ENCODE peak calls at places on chromosomes 6 and 20, in nine cellular contexts. R is NB4; E is CD4-positive, alpha-beta memory T cell; S is AG10803; J is GM12865; F is fibroblast of mammary gland; I is heart right ventricle; G is thoracic aorta; D is mammary epithelial cell. C is an unnamed sample.

GRCh38 chr6:164882236-164882635 is 427.2 kb downstream of the C6orf118 start:
- DNase-seq in D (no peak), E (no peak), G (no peak), I (no peak), R (no peak), S (no peak), J (no peak), F (no peak), C (no peak)

GRCh38 chr20:53216856-53217576 is 244.9 kb downstream of the TSHZ2 start:
- DNase-seq in R (peak; percentile 47), I (peak; percentile 74), F (peak; percentile 25), E (peak; percentile 69), J (peak; percentile 72), S (no peak), G (no peak), D (peak; percentile 37), C (peak; percentile 1)

GRCh38 chr6:88588938-88589337 is 374.5 kb downstream of the RNGTT start:
- DNase-seq in F (no peak), E (no peak), G (peak; percentile 14), D (no peak), S (no peak), J (peak; percentile 79), I (no peak), R (no peak), C (no peak)

GRCh38 chr6:166152660-166153059 is 15.0 kb downstream of the TBXT start:
- DNase-seq in E (no peak), I (no peak), J (no peak), G (no peak), F (no peak), D (no peak), S (no peak), R (no peak), C (no peak)

GRCh38 chr6:57423468-57423867 is 106.0 kb downstream of the PRIM2 start:
- DNase-seq in I (no peak), D (no peak), R (no peak), F (no peak), S (no peak), G (no peak), E (no peak), J (no peak), C (no peak)

GRCh38 chr20:8602389-8603116 is 466.3 kb upstream of the PLCB4 start:
- DNase-seq in R (peak; percentile 9), S (no peak), J (peak; percentile 63), E (no peak), I (no peak), G (no peak), D (no peak), F (no peak), C (no peak)

GRCh38 chr6:107957165-107957908 is 671 bp downstream of the SEC63 start:
- DNase-seq in E (peak; percentile 81), I (peak; percentile 28), G (no peak), F (peak; percentile 78), R (peak; percentile 86), J (peak; percentile 77), D (peak; percentile 61), S (peak; percentile 77), C (no peak)

GRCh38 chr20:35318502-35319157 is 26.4 kb upstream of the FAM83C start:
- DNase-seq in E (no peak), D (peak; percentile 98), I (no peak), F (peak; percentile 82), R (no peak), G (no peak), S (peak; percentile 66), J (no peak), C (no peak)

GRCh38 chr6:79170915-79171314 is 63.6 kb downstream of the HMGN3 start:
- DNase-seq in F (peak; percentile 77), S (no peak), G (no peak), J (peak; percentile 1), E (no peak), I (no peak), R (no peak), D (peak; percentile 77), C (no peak)

GRCh38 chr6:74182992-74183391 is 487.0 kb downstream of the CD109 start:
- DNase-seq in G (no peak), D (no peak), I (no peak), E (no peak), S (peak; percentile 60), F (peak; percentile 21), R (no peak), J (no peak), C (no peak)

GRCh38 chr6:16762547-16763477 is 1.6 kb upstream of the ATXN1 start:
- DNase-seq in F (peak; percentile 97), E (peak; percentile 92), S (peak; percentile 89), I (peak; percentile 29), G (no peak), R (peak; percentile 83), J (peak; percentile 81), D (peak; percentile 91), C (no peak)

GRCh38 chr6:16765235-16765634 is 4.0 kb upstream of the ATXN1 start:
- DNase-seq in G (no peak), F (no peak), J (no peak), D (no peak), R (no peak), S (no peak), I (no peak), E (no peak), C (no peak)

GRCh38 chr6:16766043-16766521 is 4.8 kb upstream of the ATXN1 start:
- DNase-seq in R (peak; percentile 40), F (peak; percentile 93), D (peak; percentile 80), G (no peak), I (no peak), E (peak; percentile 55), J (peak; percentile 67), S (peak; percentile 96), C (no peak)

GRCh38 chr6:16762265-16762546 is 946 bp upstream of the ATXN1 start:
- DNase-seq in F (peak; percentile 27), I (no peak), S (no peak), J (no peak), E (no peak), R (no peak), G (no peak), D (no peak), C (no peak)

GRCh38 chr6:16764188-16764950 is 3.1 kb upstream of the ATXN1 start:
- DNase-seq in G (no peak), E (no peak), D (peak; percentile 17), R (peak; percentile 68), J (peak; percentile 51), S (peak; percentile 70), I (no peak), F (peak; percentile 65), C (no peak)
- H3K4me3 ChIP-seq in G (no peak overlapping the region), E (no peak overlapping the region), D (no peak overlapping the region), R (no peak overlapping the region), J (peak overlapping the region; percentile 82), S (peak overlapping the region; percentile 23), I (no peak overlapping the region), F (no peak overlapping the region), C (no peak overlapping the region)

DNA sequence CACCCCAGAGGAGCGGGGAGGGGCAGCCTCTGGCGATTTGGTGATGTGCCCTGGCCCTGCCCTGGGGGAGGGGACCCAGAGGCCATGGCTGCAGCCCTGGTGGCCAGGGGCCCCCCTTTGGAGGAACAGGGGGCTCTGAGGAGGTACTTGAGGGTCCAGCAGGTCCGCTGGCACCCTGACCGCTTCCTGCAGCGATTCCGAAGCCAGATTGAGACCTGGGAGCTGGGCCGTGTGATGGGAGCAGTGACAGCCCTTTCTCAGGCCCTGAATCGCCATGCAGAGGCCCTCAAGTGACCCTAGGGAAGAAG is 10.9 kb downstream of the NFKBIL1 start:
- DNase-seq in R (no peak), I (no peak), J (no peak), S (no peak), D (no peak), E (no peak), G (no peak), F (no peak), C (no peak)
- H3K4me3 ChIP-seq in R (peak overlapping the region; percentile 13), I (no peak overlapping the region), J (peak overlapping the region; percentile 58), S (no peak overlapping the region), D (no peak overlapping the region), E (peak overlapping the region; percentile 53), G (no peak overlapping the region), F (no peak overlapping the region), C (no peak overlapping the region)

GRCh38 chr20:23083553-23084220 is 2.4 kb downstream of the CD93 start:
- DNase-seq in E (no peak), R (no peak), J (no peak), G (no peak), I (no peak), S (no peak), D (no peak), F (no peak), C (no peak)
- H3K4me3 ChIP-seq in E (no peak overlapping the region), R (peak overlapping the region; percentile 39), J (no peak overlapping the region), G (peak overlapping the region; percentile 61), I (peak overlapping the region; percentile 56), S (no peak overlapping the region), D (no peak overlapping the region), F (no peak overlapping the region), C (peak overlapping the region; percentile 34)

GRCh38 chr20:44730441-44730840 is 15.2 kb upstream of the KCNK15 start:
- DNase-seq in D (peak; percentile 93), F (peak; percentile 91), S (peak; percentile 95), J (no peak), E (no peak), R (no peak), I (no peak), G (no peak), C (no peak)

GRCh38 chr20:44725852-44726251 is 10.7 kb downstream of the CCN5 start:
- DNase-seq in I (no peak), E (no peak), J (no peak), S (no peak), G (no peak), F (no peak), R (no peak), D (no peak), C (no peak)

GRCh38 chr20:44731657-44732056 is 14.0 kb upstream of the KCNK15 start:
- DNase-seq in F (no peak), G (no peak), D (no peak), E (no peak), S (no peak), J (no peak), I (peak; percentile 59), R (no peak), C (no peak)

GRCh38 chr20:44727039-44727438 is 11.9 kb downstream of the CCN5 start:
- DNase-seq in R (no peak), F (no peak), G (no peak), D (no peak), S (no peak), J (no peak), E (no peak), I (no peak), C (no peak)

DNA sequence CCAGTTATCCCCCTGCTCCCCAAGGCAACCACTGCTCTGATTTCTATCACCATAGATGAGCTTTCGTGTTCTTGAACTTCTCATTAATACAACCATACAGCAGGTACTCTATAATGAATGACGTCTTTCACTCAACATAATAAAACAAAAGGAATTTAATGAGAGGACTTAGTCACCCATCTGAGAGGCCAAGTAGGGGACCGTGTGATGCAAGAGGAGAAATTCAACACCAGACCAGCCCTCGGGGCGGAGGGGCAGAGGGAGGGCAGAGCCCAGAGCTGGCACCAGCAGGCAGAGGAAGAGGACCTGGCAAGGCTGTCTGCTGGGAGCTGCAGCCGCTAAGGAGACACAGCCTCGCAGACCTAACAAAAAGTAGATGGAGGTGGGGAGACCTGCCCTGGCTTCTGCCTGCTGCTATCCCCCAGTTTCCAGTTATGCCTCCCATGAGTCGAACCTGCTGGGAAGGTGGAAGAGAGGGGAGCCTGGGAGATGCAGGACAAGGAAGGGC is 13.7 kb downstream of the CCN5 start:
- DNase-seq in G (no peak), F (peak; percentile 84), D (peak; percentile 98), S (peak; percentile 91), R (peak; percentile 63), I (peak; percentile 71), E (no peak), J (no peak), C (no peak)
- H3K4me3 ChIP-seq in G (peak overlapping the region; percentile 33), F (no peak overlapping the region), D (no peak overlapping the region), S (peak overlapping the region; percentile 13), R (no peak overlapping the region), I (no peak overlapping the region), E (no peak overlapping the region), J (no peak overlapping the region), C (no peak overlapping the region)

GRCh38 chr20:33668087-33668790 is 1.5 kb downstream of the ACTL10 start:
- DNase-seq in D (no peak), I (peak; percentile 9), G (no peak), J (no peak), E (peak; percentile 66), R (no peak), S (no peak), F (no peak), C (no peak)
- H3K4me3 ChIP-seq in D (peak overlapping the region; percentile 52), I (peak overlapping the region; percentile 72), G (peak overlapping the region; percentile 85), J (peak overlapping the region; percentile 61), E (peak overlapping the region; percentile 47), R (no peak overlapping the region), S (peak overlapping the region; percentile 47), F (peak overlapping the region; percentile 45), C (peak overlapping the region; percentile 72)

C was measured in esophagus squamous epithelium.